ENCODE peak calls at places on chromosomes 1 and 21, in ten cellular contexts. One of them, this sample, is unnamed.

GRCh38 chr1:94103608-94104007 is 17.3 kb downstream of the ABCA4 start:
- DNase-seq in GM12865: no peak
- DNase-seq in neural progenitor cell: no peak
- DNase-seq in WERI-Rb-1: peak
- DNase-seq in fibroblast of pulmonary artery: no peak
- DNase-seq in AG09309: no peak
- DNase-seq in colonic mucosa: no peak
- DNase-seq in B cell: no peak
- DNase-seq in fibroblast of mammary gland: no peak
- DNase-seq in NB4: no peak
- DNase-seq in this sample: no peak

GRCh38 chr1:115088115-115088794 is 1.0 kb downstream of the TSPAN2 start:
- DNase-seq in colonic mucosa: no peak
- DNase-seq in WERI-Rb-1: no peak
- DNase-seq in B cell: no peak
- DNase-seq in AG09309: no peak
- DNase-seq in GM12865: no peak
- DNase-seq in neural progenitor cell: no peak
- DNase-seq in NB4: no peak
- DNase-seq in fibroblast of mammary gland: no peak
- DNase-seq in fibroblast of pulmonary artery: no peak
- DNase-seq in this sample: no peak

GRCh38 chr1:52631759-52632331 is 1.1 kb upstream of the SHISAL2A start:
- DNase-seq in AG09309: no peak
- DNase-seq in NB4: peak
- DNase-seq in B cell: peak
- DNase-seq in WERI-Rb-1: no peak
- DNase-seq in fibroblast of mammary gland: no peak
- DNase-seq in colonic mucosa: no peak
- DNase-seq in neural progenitor cell: no peak
- DNase-seq in fibroblast of pulmonary artery: no peak
- DNase-seq in GM12865: no peak
- DNase-seq in this sample: peak

GRCh38 chr1:182977480-182977879 is 24.5 kb upstream of the SHCBP1L start:
- DNase-seq in GM12865: no peak
- DNase-seq in NB4: no peak
- DNase-seq in fibroblast of pulmonary artery: no peak
- DNase-seq in colonic mucosa: no peak
- DNase-seq in fibroblast of mammary gland: no peak
- DNase-seq in neural progenitor cell: no peak
- DNase-seq in WERI-Rb-1: no peak
- DNase-seq in AG09309: no peak
- DNase-seq in B cell: no peak
- DNase-seq in this sample: no peak

GRCh38 chr1:94698759-94699502 is 121.2 kb upstream of the SLC44A3 start:
- DNase-seq in B cell: no peak
- DNase-seq in fibroblast of mammary gland: peak
- DNase-seq in GM12865: no peak
- DNase-seq in fibroblast of pulmonary artery: peak
- DNase-seq in WERI-Rb-1: no peak
- DNase-seq in AG09309: no peak
- DNase-seq in neural progenitor cell: no peak
- DNase-seq in colonic mucosa: no peak
- DNase-seq in NB4: no peak
- DNase-seq in this sample: no peak

GRCh38 chr1:28010979-28011378 is 51.2 kb downstream of the XKR8 start:
- DNase-seq in AG09309: no peak
- DNase-seq in neural progenitor cell: no peak
- DNase-seq in colonic mucosa: no peak
- DNase-seq in GM12865: no peak
- DNase-seq in WERI-Rb-1: no peak
- DNase-seq in fibroblast of pulmonary artery: no peak
- DNase-seq in fibroblast of mammary gland: peak
- DNase-seq in NB4: no peak
- DNase-seq in B cell: no peak
- DNase-seq in this sample: no peak

GRCh38 chr1:44251989-44252625 is 38.8 kb downstream of the DMAP1 start:
- DNase-seq in colonic mucosa: no peak
- DNase-seq in B cell: no peak
- DNase-seq in fibroblast of mammary gland: no peak
- DNase-seq in neural progenitor cell: no peak
- DNase-seq in fibroblast of pulmonary artery: no peak
- DNase-seq in GM12865: no peak
- DNase-seq in NB4: no peak
- DNase-seq in WERI-Rb-1: peak
- DNase-seq in AG09309: no peak
- DNase-seq in this sample: no peak

GRCh38 chr1:5393591-5393990 is 598.6 kb downstream of the NPHP4 start:
- DNase-seq in AG09309: no peak
- DNase-seq in B cell: no peak
- DNase-seq in WERI-Rb-1: no peak
- DNase-seq in GM12865: no peak
- DNase-seq in fibroblast of mammary gland: no peak
- DNase-seq in NB4: no peak
- DNase-seq in neural progenitor cell: no peak
- DNase-seq in fibroblast of pulmonary artery: no peak
- DNase-seq in colonic mucosa: no peak
- DNase-seq in this sample: no peak

GRCh38 chr21:16851054-16851453 is 661.8 kb upstream of the CXADR start:
- DNase-seq in fibroblast of pulmonary artery: no peak
- DNase-seq in fibroblast of mammary gland: no peak
- DNase-seq in GM12865: no peak
- DNase-seq in neural progenitor cell: no peak
- DNase-seq in AG09309: no peak
- DNase-seq in WERI-Rb-1: no peak
- DNase-seq in B cell: no peak
- DNase-seq in colonic mucosa: no peak
- DNase-seq in NB4: peak
- DNase-seq in this sample: no peak

GRCh38 chr1:100927276-100927675 is 31.4 kb downstream of the SLC30A7 start:
- DNase-seq in AG09309: no peak
- DNase-seq in NB4: no peak
- DNase-seq in GM12865: peak
- DNase-seq in colonic mucosa: no peak
- DNase-seq in WERI-Rb-1: no peak
- DNase-seq in fibroblast of mammary gland: no peak
- DNase-seq in fibroblast of pulmonary artery: no peak
- DNase-seq in neural progenitor cell: no peak
- DNase-seq in B cell: no peak
- DNase-seq in this sample: no peak

GRCh38 chr1:72567511-72567910 is 285.2 kb upstream of the NEGR1 start:
- DNase-seq in fibroblast of pulmonary artery: peak
- DNase-seq in GM12865: no peak
- DNase-seq in neural progenitor cell: no peak
- DNase-seq in fibroblast of mammary gland: peak
- DNase-seq in NB4: no peak
- DNase-seq in AG09309: no peak
- DNase-seq in WERI-Rb-1: no peak
- DNase-seq in colonic mucosa: no peak
- DNase-seq in B cell: no peak
- DNase-seq in this sample: no peak

GRCh38 chr1:34984435-34985062 is 598 bp downstream of the TMEM35B start:
- DNase-seq in NB4: peak
- DNase-seq in B cell: no peak
- DNase-seq in WERI-Rb-1: peak
- DNase-seq in neural progenitor cell: peak
- DNase-seq in AG09309: no peak
- DNase-seq in GM12865: peak
- DNase-seq in fibroblast of pulmonary artery: peak
- DNase-seq in fibroblast of mammary gland: peak
- DNase-seq in colonic mucosa: peak
- DNase-seq in this sample: no peak

GRCh38 chr1:85582687-85583354 is 2.3 kb downstream of the CCN1 start:
- DNase-seq in B cell: no peak
- DNase-seq in fibroblast of pulmonary artery: peak
- DNase-seq in GM12865: no peak
- DNase-seq in neural progenitor cell: no peak
- DNase-seq in WERI-Rb-1: no peak
- DNase-seq in AG09309: no peak
- DNase-seq in colonic mucosa: no peak
- DNase-seq in NB4: no peak
- DNase-seq in fibroblast of mammary gland: peak
- DNase-seq in this sample: no peak

GRCh38 chr1:94675373-94675772 is 133.8 kb upstream of the F3 start:
- DNase-seq in neural progenitor cell: no peak
- DNase-seq in fibroblast of pulmonary artery: peak
- DNase-seq in WERI-Rb-1: no peak
- DNase-seq in B cell: no peak
- DNase-seq in GM12865: no peak
- DNase-seq in AG09309: no peak
- DNase-seq in NB4: no peak
- DNase-seq in fibroblast of mammary gland: peak
- DNase-seq in colonic mucosa: no peak
- DNase-seq in this sample: no peak

GRCh38 chr1:216422821-216423529 is at the start of gene USH2A:
- DNase-seq in B cell: no peak
- DNase-seq in AG09309: no peak
- DNase-seq in fibroblast of mammary gland: no peak
- DNase-seq in neural progenitor cell: peak
- DNase-seq in WERI-Rb-1: peak
- DNase-seq in GM12865: no peak
- DNase-seq in colonic mucosa: no peak
- DNase-seq in NB4: no peak
- DNase-seq in fibroblast of pulmonary artery: no peak
- DNase-seq in this sample: no peak

GRCh38 chr1:13813398-13814012 is 113.5 kb downstream of the PRDM2 start:
- DNase-seq in WERI-Rb-1: peak
- DNase-seq in GM12865: peak
- DNase-seq in colonic mucosa: no peak
- DNase-seq in fibroblast of pulmonary artery: peak
- DNase-seq in B cell: no peak
- DNase-seq in fibroblast of mammary gland: peak
- DNase-seq in NB4: peak
- DNase-seq in neural progenitor cell: peak
- DNase-seq in AG09309: no peak
- DNase-seq in this sample: no peak

GRCh38 chr1:247210062-247210385 is 38.2 kb upstream of the ZNF124 start:
- DNase-seq in B cell: no peak
- DNase-seq in fibroblast of pulmonary artery: no peak
- DNase-seq in AG09309: no peak
- DNase-seq in neural progenitor cell: no peak
- DNase-seq in GM12865: no peak
- DNase-seq in NB4: no peak
- DNase-seq in fibroblast of mammary gland: peak
- DNase-seq in colonic mucosa: no peak
- DNase-seq in WERI-Rb-1: no peak
- DNase-seq in this sample: no peak

GRCh38 chr1:160675641-160676410 is 29.0 kb upstream of the SLAMF1 start:
- DNase-seq in NB4: peak
- DNase-seq in B cell: peak
- DNase-seq in AG09309: peak
- DNase-seq in fibroblast of pulmonary artery: peak
- DNase-seq in neural progenitor cell: peak
- DNase-seq in fibroblast of mammary gland: peak
- DNase-seq in WERI-Rb-1: peak
- DNase-seq in colonic mucosa: peak
- DNase-seq in GM12865: peak
- DNase-seq in this sample: peak
- TF ChIP-seq CTCF in NB4: peak
- TF ChIP-seq CTCF in B cell: peak
- TF ChIP-seq CTCF in AG09309: peak
- TF ChIP-seq CTCF in fibroblast of pulmonary artery: peak
- TF ChIP-seq CTCF in neural progenitor cell: peak
- TF ChIP-seq CTCF in fibroblast of mammary gland: peak
- TF ChIP-seq CTCF in WERI-Rb-1: peak
- TF ChIP-seq CTCF in colonic mucosa: peak
- TF ChIP-seq CTCF in GM12865: peak
- TF ChIP-seq CTCF in this sample: peak

DNA sequence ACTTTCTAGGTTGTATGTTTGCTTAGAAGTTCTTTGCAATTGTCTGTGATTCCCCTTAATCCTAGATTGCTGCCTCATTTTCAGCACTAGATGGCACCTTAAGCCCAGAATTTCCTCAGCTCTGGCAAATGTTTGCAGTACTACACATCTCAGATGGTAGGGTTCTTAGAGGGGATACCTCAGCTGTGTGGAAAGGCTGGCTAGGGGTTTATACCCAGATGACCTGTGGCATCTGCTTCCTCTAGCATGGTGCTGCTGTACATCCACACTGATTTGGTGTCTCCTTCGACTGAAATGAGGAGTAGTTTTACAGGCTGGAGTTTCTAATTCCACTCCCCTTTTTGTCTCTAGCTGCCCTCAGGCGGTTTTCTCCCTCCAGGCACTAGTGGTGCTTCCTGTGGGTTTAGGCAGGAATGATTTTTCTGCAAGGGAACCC is 23.5 kb downstream of the ASB17 start:
- DNase-seq in WERI-Rb-1: peak
- DNase-seq in B cell: no peak
- DNase-seq in fibroblast of pulmonary artery: peak
- DNase-seq in colonic mucosa: no peak
- DNase-seq in AG09309: peak
- DNase-seq in GM12865: peak
- DNase-seq in neural progenitor cell: peak
- DNase-seq in fibroblast of mammary gland: peak
- DNase-seq in NB4: peak
- DNase-seq in this sample: no peak
- TF ChIP-seq CTCF in WERI-Rb-1: peak
- TF ChIP-seq CTCF in B cell: no peak
- TF ChIP-seq CTCF in fibroblast of pulmonary artery: peak
- TF ChIP-seq CTCF in colonic mucosa: no peak
- TF ChIP-seq CTCF in AG09309: peak
- TF ChIP-seq CTCF in GM12865: peak
- TF ChIP-seq CTCF in neural progenitor cell: peak
- TF ChIP-seq CTCF in fibroblast of mammary gland: peak
- TF ChIP-seq CTCF in NB4: peak
- TF ChIP-seq CTCF in this sample: no peak

GRCh38 chr1:62391369-62391971 is 45.4 kb upstream of the USP1 start:
- DNase-seq in fibroblast of mammary gland: peak
- DNase-seq in AG09309: no peak
- DNase-seq in colonic mucosa: peak
- DNase-seq in WERI-Rb-1: peak
- DNase-seq in NB4: peak
- DNase-seq in GM12865: peak
- DNase-seq in B cell: no peak
- DNase-seq in fibroblast of pulmonary artery: no peak
- DNase-seq in neural progenitor cell: peak
- DNase-seq in this sample: no peak
- TF ChIP-seq CTCF in fibroblast of mammary gland: peak
- TF ChIP-seq CTCF in AG09309: peak
- TF ChIP-seq CTCF in colonic mucosa: peak
- TF ChIP-seq CTCF in WERI-Rb-1: peak
- TF ChIP-seq CTCF in NB4: peak
- TF ChIP-seq CTCF in GM12865: peak
- TF ChIP-seq CTCF in B cell: peak
- TF ChIP-seq CTCF in fibroblast of pulmonary artery: peak
- TF ChIP-seq CTCF in neural progenitor cell: peak
- TF ChIP-seq CTCF in this sample: peak

DNA sequence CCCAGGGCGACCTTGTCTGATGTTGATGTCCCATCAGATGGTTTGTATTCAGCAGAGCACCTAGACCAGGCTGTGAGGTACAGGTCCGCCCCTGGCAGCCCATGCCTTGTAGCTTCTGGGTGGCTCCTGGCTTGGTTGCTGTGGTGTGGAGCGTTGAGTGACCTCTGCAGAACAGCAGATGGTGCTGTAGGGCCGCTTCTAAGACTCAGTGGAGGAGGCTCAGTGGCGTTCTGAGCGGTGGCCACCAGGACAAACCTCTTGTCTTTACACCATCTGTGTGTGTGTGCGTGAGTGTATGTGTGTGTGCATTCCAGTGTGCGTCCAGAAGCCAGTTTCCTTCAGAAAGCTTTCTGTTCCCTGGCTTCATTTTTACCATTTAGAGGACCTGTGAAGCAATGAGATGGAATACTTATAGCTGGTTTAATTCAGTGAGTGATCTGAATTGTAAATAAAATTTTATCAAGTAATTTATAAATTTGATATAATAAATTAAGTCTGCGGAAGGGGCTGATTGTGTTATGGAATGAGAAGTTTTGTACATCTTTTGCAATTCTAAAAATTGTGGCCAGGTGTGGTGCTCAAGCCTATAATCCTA is 66.1 kb downstream of the ADARB1 start:
- DNase-seq in neural progenitor cell: peak
- DNase-seq in colonic mucosa: peak
- DNase-seq in fibroblast of mammary gland: peak
- DNase-seq in B cell: peak
- DNase-seq in fibroblast of pulmonary artery: peak
- DNase-seq in GM12865: peak
- DNase-seq in WERI-Rb-1: peak
- DNase-seq in NB4: peak
- DNase-seq in AG09309: peak
- DNase-seq in this sample: peak
- TF ChIP-seq CTCF in neural progenitor cell: peak
- TF ChIP-seq CTCF in colonic mucosa: peak
- TF ChIP-seq CTCF in fibroblast of mammary gland: peak
- TF ChIP-seq CTCF in B cell: peak
- TF ChIP-seq CTCF in fibroblast of pulmonary artery: no peak
- TF ChIP-seq CTCF in GM12865: peak
- TF ChIP-seq CTCF in WERI-Rb-1: peak
- TF ChIP-seq CTCF in NB4: peak
- TF ChIP-seq CTCF in AG09309: peak
- TF ChIP-seq CTCF in this sample: peak